ENCODE peak calls at places on chromosomes 7 and 10, in seven cellular contexts. B, T, Q, M, P, Y and O are unnamed samples.

GRCh38 chr10:101588879-101589278 is 758 bp downstream of the DPCD start:
- DNase-seq in B (no peak), T (no peak), Q (no peak), M (peak; percentile 51), P (peak; percentile 6), Y (no peak), O (no peak)

GRCh38 chr10:33638401-33638800 is 303.9 kb upstream of the NRP1 start:
- DNase-seq in B (no peak), T (no peak), Q (no peak), M (no peak), P (no peak), Y (peak; percentile 34), O (no peak)

GRCh38 chr10:96255569-96256335 is 15.6 kb downstream of the BLNK start:
- DNase-seq in B (no peak), T (no peak), Q (no peak), M (no peak), P (no peak), Y (no peak), O (no peak)

GRCh38 chr10:13311177-13311575 is 11.3 kb upstream of the PHYH start:
- DNase-seq in B (no peak), T (no peak), Q (no peak), M (no peak), P (no peak), Y (no peak), O (no peak)

GRCh38 chr10:70753026-70753663 is 32.0 kb downstream of the TBATA start:
- DNase-seq in B (no peak), T (peak; percentile 57), Q (no peak), M (no peak), P (no peak), Y (no peak), O (no peak)

GRCh38 chr7:1083729-1084657 is 3.9 kb upstream of the GPER1 start:
- DNase-seq in B (no peak), T (no peak), Q (no peak), M (no peak), P (no peak), Y (no peak), O (no peak)

GRCh38 chr7:71770269-71770907 is 638.4 kb downstream of the GALNT17 start:
- DNase-seq in B (no peak), T (no peak), Q (no peak), M (no peak), P (no peak), Y (no peak), O (no peak)

GRCh38 chr10:15141136-15142067 is 27.1 kb downstream of the NMT2 start:
- DNase-seq in B (no peak), T (peak; percentile 43), Q (no peak), M (no peak), P (no peak), Y (no peak), O (no peak)

GRCh38 chr10:77463499-77463898 is 174.1 kb downstream of the KCNMA1 start:
- DNase-seq in B (peak; percentile 68), T (no peak), Q (no peak), M (no peak), P (no peak), Y (no peak), O (no peak)

GRCh38 chr10:85402541-85402940 is 964.1 kb downstream of the GRID1 start:
- DNase-seq in B (no peak), T (no peak), Q (no peak), M (no peak), P (no peak), Y (no peak), O (no peak)

GRCh38 chr10:5817322-5818047 is 4.3 kb upstream of the GDI2 start:
- DNase-seq in B (no peak), T (no peak), Q (no peak), M (no peak), P (no peak), Y (no peak), O (no peak)

GRCh38 chr7:28029036-28029435 is 151.6 kb downstream of the JAZF1 start:
- DNase-seq in B (no peak), T (no peak), Q (no peak), M (no peak), P (no peak), Y (no peak), O (no peak)

GRCh38 chr10:97411411-97411810 is 10.3 kb upstream of the RRP12 start:
- DNase-seq in B (no peak), T (no peak), Q (no peak), M (no peak), P (no peak), Y (no peak), O (no peak)

GRCh38 chr10:14487511-14487909 is 156.8 kb upstream of the FRMD4A start:
- DNase-seq in B (no peak), T (no peak), Q (no peak), M (no peak), P (no peak), Y (no peak), O (no peak)

GRCh38 chr7:137715546-137715945 is 131.2 kb downstream of the DGKI start:
- DNase-seq in B (no peak), T (no peak), Q (no peak), M (no peak), P (no peak), Y (no peak), O (no peak)

GRCh38 chr10:127207081-127207480 is 10.7 kb upstream of the INSYN2A start:
- DNase-seq in B (no peak), T (no peak), Q (no peak), M (no peak), P (no peak), Y (no peak), O (no peak)

GRCh38 chr10:113650172-113650571 is 13.7 kb downstream of the NRAP start:
- DNase-seq in B (peak; percentile 19), T (no peak), Q (no peak), M (no peak), P (no peak), Y (no peak), O (no peak)

GRCh38 chr7:123265853-123266252 is 66.1 kb upstream of the SLC13A1 start:
- DNase-seq in B (no peak), T (no peak), Q (no peak), M (no peak), P (no peak), Y (no peak), O (no peak)

GRCh38 chr7:84547326-84547725 is 352.7 kb upstream of the SEMA3A start:
- DNase-seq in B (no peak), T (no peak), Q (no peak), M (no peak), P (no peak), Y (no peak), O (no peak)

GRCh38 chr10:6928531-6929080 is 348.5 kb upstream of the PRKCQ start:
- DNase-seq in B (no peak), T (no peak), Q (no peak), M (no peak), P (no peak), Y (no peak), O (no peak)

GRCh38 chr7:99500637-99501009 is 542 bp upstream of the ZNF394 start:
- DNase-seq in B (no peak), T (no peak), Q (no peak), M (no peak), P (no peak), Y (no peak), O (no peak)

GRCh38 chr7:100089458-100090201 is 861 bp downstream of the COPS6 start:
- DNase-seq in B (no peak), T (no peak), Q (no peak), M (no peak), P (no peak), Y (no peak), O (no peak)

GRCh38 chr7:90461216-90461615 is 8.2 kb upstream of the PTTG1IP2 start:
- DNase-seq in B (no peak), T (no peak), Q (no peak), M (no peak), P (no peak), Y (no peak), O (no peak)

GRCh38 chr7:150753826-150754603 is 16.8 kb downstream of the GIMAP5 start:
- DNase-seq in B (peak; percentile 11), T (peak; percentile 62), Q (no peak), M (no peak), P (no peak), Y (peak; percentile 68), O (peak; percentile 25)
- H3K27me3 ChIP-seq in B (peaks cover 22% of the 10 kb centered on the region), T (no peaks in the 10 kb centered on the region), Q (peaks cover 11% of the 10 kb centered on the region), M (peaks cover 15% of the 10 kb centered on the region), P (peaks cover 19% of the 10 kb centered on the region), Y (peaks cover 8% of the 10 kb centered on the region), O (no peaks in the 10 kb centered on the region)

DNA sequence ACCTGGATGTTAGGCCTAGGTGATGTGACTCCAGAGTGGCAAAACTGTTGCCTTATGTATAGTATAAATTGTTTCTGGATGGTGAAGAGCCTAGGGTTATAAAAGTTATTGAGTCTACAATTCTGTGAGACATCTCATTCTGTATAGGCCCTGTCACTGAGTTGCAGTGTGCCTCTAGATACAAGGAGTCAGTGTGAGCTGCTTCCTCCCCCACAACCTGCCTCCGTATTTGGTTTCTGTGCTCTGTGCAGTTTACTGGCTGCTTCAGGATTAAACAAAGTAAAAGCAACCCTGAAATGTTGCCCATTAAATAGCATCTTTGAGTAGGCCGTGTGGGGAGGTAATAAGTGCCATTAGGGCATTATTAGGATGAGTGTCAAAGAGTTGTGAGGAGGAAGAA is 1.9 kb upstream of the IFRD1 start:
- DNase-seq in B (no peak), T (no peak), Q (no peak), M (no peak), P (no peak), Y (no peak), O (no peak)
- H2AFZ ChIP-seq in B (no peak overlapping the region), T (no peak overlapping the region), Q (no peak overlapping the region), M (no peak overlapping the region), P (no peak overlapping the region), Y (no peak overlapping the region), O (no peak overlapping the region)

GRCh38 chr7:131899271-131900030 is 343.0 kb upstream of the PODXL start:
- DNase-seq in B (no peak), T (no peak), Q (no peak), M (no peak), P (no peak), Y (no peak), O (no peak)

GRCh38 chr7:131897790-131898165 is 341.4 kb upstream of the PODXL start:
- DNase-seq in B (no peak), T (no peak), Q (no peak), M (no peak), P (no peak), Y (no peak), O (no peak)

GRCh38 chr7:131897016-131897789 is 340.8 kb upstream of the PODXL start:
- DNase-seq in B (peak; percentile 62), T (no peak), Q (no peak), M (no peak), P (peak; percentile 12), Y (peak; percentile 16), O (no peak)

GRCh38 chr7:131896189-131896855 is 339.9 kb upstream of the PODXL start:
- DNase-seq in B (no peak), T (no peak), Q (no peak), M (no peak), P (no peak), Y (no peak), O (no peak)

GRCh38 chr7:131898418-131898817 is 342.0 kb upstream of the PODXL start:
- DNase-seq in B (peak; percentile 15), T (no peak), Q (no peak), M (no peak), P (no peak), Y (no peak), O (no peak)
- H3K9me2 ChIP-seq in B (no peaks in the 10 kb centered on the region), T (no peaks in the 10 kb centered on the region), Q (no peaks in the 10 kb centered on the region), M (no peaks in the 10 kb centered on the region), P (no peaks in the 10 kb centered on the region), Y (no peaks in the 10 kb centered on the region), O (no peaks in the 10 kb centered on the region)

DNA sequence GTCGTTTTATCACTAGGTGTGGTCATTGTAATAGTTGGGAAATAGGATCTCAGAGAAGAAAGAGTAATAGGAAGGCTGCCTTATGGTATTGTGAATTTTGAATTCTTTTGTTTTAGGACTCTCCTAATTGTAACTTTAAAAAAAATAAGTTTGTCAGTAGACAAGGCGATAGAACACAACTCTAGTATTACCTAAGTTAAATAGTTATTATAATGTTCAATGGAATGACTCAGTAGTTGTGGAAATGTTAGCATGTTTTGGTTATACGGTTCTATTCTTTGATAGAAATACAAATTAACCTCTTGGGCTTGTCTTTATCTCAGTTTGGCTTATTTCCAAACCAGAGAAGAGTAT is 1.4 kb downstream of the DNAH11 start:
- DNase-seq in B (no peak), T (no peak), Q (no peak), M (no peak), P (no peak), Y (no peak), O (no peak)
- H3K27me3 ChIP-seq in B (peaks cover 64% of the 10 kb centered on the region), T (no peaks in the 10 kb centered on the region), Q (no peaks in the 10 kb centered on the region), M (peaks cover 69% of the 10 kb centered on the region), P (no peaks in the 10 kb centered on the region), Y (peaks cover 48% of the 10 kb centered on the region), O (no peaks in the 10 kb centered on the region)